ENCODE peak calls at places on chromosomes 6 and 20, in four cellular contexts. K is stimulated activated CD8-positive, alpha-beta memory T cell treated with anti-CD3 and anti-CD28 coated beads, Interleukin-12 subunit alpha, Interleukin-12 subunit beta, amount 100 ng/mL, for 4 hours; L is activated T-cell treated with anti-CD3 and anti-CD28 coated beads for 1 hour; Z is epithelial cell of esophagus. I is an unnamed sample.

GRCh38 chr6:135922170-135922569 is 70.7 kb downstream of the PDE7B start:
- DNase-seq in Z (peak; percentile 97), L (no peak), K (no peak), I (no peak)

GRCh38 chr6:34056301-34056700 is 89.6 kb downstream of the GRM4 start:
- DNase-seq in K (no peak), L (no peak), Z (peak; percentile 67), I (peak; percentile 77)

GRCh38 chr20:59122377-59122932 is 41.2 kb upstream of the ZNF831 start:
- DNase-seq in L (no peak), Z (no peak), K (no peak), I (no peak)

GRCh38 chr6:22448311-22448711 is 121.1 kb upstream of the HDGFL1 start:
- DNase-seq in K (no peak), Z (peak; percentile 62), L (no peak), I (no peak)

GRCh38 chr20:20466341-20466879 is 98.5 kb downstream of the INSM1 start:
- DNase-seq in Z (no peak), L (no peak), K (no peak), I (no peak)

GRCh38 chr6:18293192-18293904 is 29.0 kb upstream of the DEK start:
- DNase-seq in K (no peak), L (no peak), Z (peak; percentile 27), I (no peak)

GRCh38 chr20:21808863-21809664 is 103.6 kb downstream of the PAX1 start:
- DNase-seq in Z (no peak), L (peak; percentile 23), K (no peak), I (peak; percentile 88)

GRCh38 chr6:294656-295565 is 2.6 kb downstream of the DUSP22 start:
- DNase-seq in L (no peak), Z (peak; percentile 35), K (no peak), I (no peak)

GRCh38 chr6:167786859-167787675 is 39.6 kb upstream of the AFDN start:
- DNase-seq in L (no peak), Z (no peak), K (no peak), I (no peak)

GRCh38 chr6:53805725-53806124 is 10.9 kb downstream of the LRRC1 start:
- DNase-seq in Z (no peak), L (no peak), K (no peak), I (no peak)

GRCh38 chr6:46648869-46649488 is 3.6 kb downstream of the CYP39A1 start:
- DNase-seq in L (no peak), Z (peak; percentile 85), K (no peak), I (no peak)

GRCh38 chr6:42391441-42391840 is 60.3 kb downstream of the TRERF1 start:
- DNase-seq in Z (no peak), K (no peak), L (no peak), I (no peak)

GRCh38 chr20:61569836-61570235 is 317.8 kb downstream of the CDH4 start:
- DNase-seq in K (no peak), Z (no peak), L (no peak), I (no peak)

GRCh38 chr6:148443798-148444560 is 101.3 kb downstream of the SASH1 start:
- DNase-seq in L (no peak), Z (no peak), K (no peak), I (no peak)

GRCh38 chr6:34052918-34053608 is 92.8 kb downstream of the GRM4 start:
- DNase-seq in K (no peak), L (no peak), Z (no peak), I (no peak)